ENCODE peak calls at places on chromosomes 4 and X, in ten cellular contexts. One of them, this sample, is unnamed.

GRCh38 chr4:104493071-104493831 is 1.4 kb downstream of the CXXC4 start:
- DNase-seq in tibial nerve: no peak
- DNase-seq in NB4: no peak
- DNase-seq in AG10803: no peak
- DNase-seq in IMR-90: no peak
- DNase-seq in kidney epithelial cell: no peak
- DNase-seq in HCT116: no peak
- DNase-seq in foreskin fibroblast: no peak
- DNase-seq in neural progenitor cell: peak
- DNase-seq in mucosa of descending colon: no peak
- DNase-seq in this sample: no peak

GRCh38 chr4:152316969-152317368 is 218.9 kb downstream of the FBXW7 start:
- DNase-seq in neural progenitor cell: no peak
- DNase-seq in AG10803: peak
- DNase-seq in foreskin fibroblast: peak
- DNase-seq in kidney epithelial cell: no peak
- DNase-seq in tibial nerve: no peak
- DNase-seq in mucosa of descending colon: no peak
- DNase-seq in IMR-90: peak
- DNase-seq in HCT116: no peak
- DNase-seq in NB4: no peak
- DNase-seq in this sample: no peak

GRCh38 chrX:57821703-57822375 is 88.4 kb downstream of the ZXDA start:
- DNase-seq in HCT116: peak
- DNase-seq in IMR-90: peak
- DNase-seq in tibial nerve: peak
- DNase-seq in AG10803: peak
- DNase-seq in mucosa of descending colon: no peak
- DNase-seq in neural progenitor cell: peak
- DNase-seq in NB4: peak
- DNase-seq in kidney epithelial cell: no peak
- DNase-seq in foreskin fibroblast: peak
- DNase-seq in this sample: peak

GRCh38 chrX:71537743-71538142 is 4.8 kb downstream of the OGT start:
- DNase-seq in neural progenitor cell: no peak
- DNase-seq in IMR-90: no peak
- DNase-seq in foreskin fibroblast: no peak
- DNase-seq in HCT116: no peak
- DNase-seq in AG10803: no peak
- DNase-seq in tibial nerve: no peak
- DNase-seq in mucosa of descending colon: no peak
- DNase-seq in kidney epithelial cell: no peak
- DNase-seq in NB4: no peak
- DNase-seq in this sample: no peak

GRCh38 chr4:155777971-155778710 is 19.3 kb downstream of the GUCY1B1 start:
- DNase-seq in foreskin fibroblast: no peak
- DNase-seq in kidney epithelial cell: no peak
- DNase-seq in AG10803: peak
- DNase-seq in mucosa of descending colon: no peak
- DNase-seq in IMR-90: peak
- DNase-seq in HCT116: no peak
- DNase-seq in neural progenitor cell: no peak
- DNase-seq in tibial nerve: no peak
- DNase-seq in NB4: no peak
- DNase-seq in this sample: no peak

GRCh38 chr4:119744580-119744979 is 116.0 kb upstream of the PDE5A start:
- DNase-seq in neural progenitor cell: no peak
- DNase-seq in NB4: no peak
- DNase-seq in foreskin fibroblast: no peak
- DNase-seq in mucosa of descending colon: no peak
- DNase-seq in IMR-90: no peak
- DNase-seq in AG10803: no peak
- DNase-seq in kidney epithelial cell: no peak
- DNase-seq in HCT116: no peak
- DNase-seq in tibial nerve: no peak
- DNase-seq in this sample: no peak

GRCh38 chr4:24240655-24241054 is 343.7 kb downstream of the DHX15 start:
- DNase-seq in foreskin fibroblast: no peak
- DNase-seq in tibial nerve: no peak
- DNase-seq in neural progenitor cell: no peak
- DNase-seq in AG10803: no peak
- DNase-seq in NB4: no peak
- DNase-seq in mucosa of descending colon: no peak
- DNase-seq in kidney epithelial cell: no peak
- DNase-seq in HCT116: no peak
- DNase-seq in IMR-90: no peak
- DNase-seq in this sample: no peak

GRCh38 chr4:101527186-101527585 is 179.9 kb upstream of the PPP3CA start:
- DNase-seq in mucosa of descending colon: no peak
- DNase-seq in NB4: peak
- DNase-seq in foreskin fibroblast: no peak
- DNase-seq in kidney epithelial cell: no peak
- DNase-seq in AG10803: no peak
- DNase-seq in neural progenitor cell: no peak
- DNase-seq in tibial nerve: no peak
- DNase-seq in HCT116: no peak
- DNase-seq in IMR-90: no peak
- DNase-seq in this sample: no peak

GRCh38 chr4:98653006-98653405 is 5.4 kb downstream of the TSPAN5 start:
- DNase-seq in HCT116: no peak
- DNase-seq in AG10803: peak
- DNase-seq in NB4: no peak
- DNase-seq in IMR-90: peak
- DNase-seq in foreskin fibroblast: peak
- DNase-seq in tibial nerve: no peak
- DNase-seq in kidney epithelial cell: no peak
- DNase-seq in mucosa of descending colon: no peak
- DNase-seq in neural progenitor cell: no peak
- DNase-seq in this sample: peak

GRCh38 chrX:154732421-154733071 is 18.3 kb downstream of the GAB3 start:
- DNase-seq in tibial nerve: no peak
- DNase-seq in HCT116: no peak
- DNase-seq in mucosa of descending colon: no peak
- DNase-seq in neural progenitor cell: no peak
- DNase-seq in AG10803: no peak
- DNase-seq in foreskin fibroblast: no peak
- DNase-seq in kidney epithelial cell: no peak
- DNase-seq in IMR-90: peak
- DNase-seq in NB4: peak
- DNase-seq in this sample: peak

GRCh38 chr4:180060159-180060889 is 2182.9 kb upstream of the TENM3 start:
- DNase-seq in HCT116: no peak
- DNase-seq in foreskin fibroblast: no peak
- DNase-seq in IMR-90: peak
- DNase-seq in tibial nerve: no peak
- DNase-seq in neural progenitor cell: peak
- DNase-seq in NB4: peak
- DNase-seq in kidney epithelial cell: no peak
- DNase-seq in AG10803: no peak
- DNase-seq in mucosa of descending colon: no peak
- DNase-seq in this sample: no peak

DNA sequence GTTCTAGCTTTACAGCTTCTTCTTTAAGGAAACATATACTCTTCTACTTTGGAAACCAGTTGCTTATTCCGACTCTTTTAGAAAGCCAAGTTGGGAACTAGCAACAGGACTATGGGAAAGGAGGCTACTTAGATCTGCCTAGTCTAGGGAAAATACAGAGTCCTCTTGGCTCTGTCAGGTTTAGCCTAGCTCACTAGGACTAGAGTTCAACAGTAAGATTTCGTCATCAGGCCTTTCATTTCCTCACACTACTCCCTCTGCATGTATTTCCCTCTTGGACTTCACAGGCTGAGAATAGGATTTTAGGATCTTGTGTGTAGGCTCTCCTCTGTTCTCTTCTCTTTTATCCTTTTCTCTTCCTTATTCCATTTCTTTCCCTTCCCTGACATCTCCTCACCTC is 409.8 kb downstream of the AR start:
- DNase-seq in tibial nerve: no peak
- DNase-seq in neural progenitor cell: no peak
- DNase-seq in IMR-90: no peak
- DNase-seq in mucosa of descending colon: no peak
- DNase-seq in NB4: no peak
- DNase-seq in kidney epithelial cell: no peak
- DNase-seq in foreskin fibroblast: no peak
- DNase-seq in HCT116: no peak
- DNase-seq in AG10803: no peak
- DNase-seq in this sample: no peak
- TF ChIP-seq CTCF in tibial nerve: no peak
- TF ChIP-seq CTCF in neural progenitor cell: no peak
- TF ChIP-seq CTCF in IMR-90: no peak
- TF ChIP-seq CTCF in mucosa of descending colon: no peak
- TF ChIP-seq CTCF in NB4: no peak
- TF ChIP-seq CTCF in kidney epithelial cell: no peak
- TF ChIP-seq CTCF in foreskin fibroblast: no peak
- TF ChIP-seq CTCF in HCT116: no peak
- TF ChIP-seq CTCF in AG10803: no peak
- TF ChIP-seq CTCF in this sample: no peak

GRCh38 chr4:154490589-154491340 is 834 bp downstream of the DCHS2 start:
- DNase-seq in AG10803: no peak
- DNase-seq in kidney epithelial cell: no peak
- DNase-seq in mucosa of descending colon: peak
- DNase-seq in HCT116: no peak
- DNase-seq in IMR-90: no peak
- DNase-seq in foreskin fibroblast: no peak
- DNase-seq in NB4: no peak
- DNase-seq in neural progenitor cell: peak
- DNase-seq in tibial nerve: no peak
- DNase-seq in this sample: no peak

GRCh38 chr4:154491341-154491679 is 289 bp downstream of the DCHS2 start:
- DNase-seq in AG10803: peak
- DNase-seq in HCT116: no peak
- DNase-seq in neural progenitor cell: peak
- DNase-seq in NB4: no peak
- DNase-seq in mucosa of descending colon: no peak
- DNase-seq in tibial nerve: no peak
- DNase-seq in IMR-90: peak
- DNase-seq in foreskin fibroblast: peak
- DNase-seq in kidney epithelial cell: no peak
- DNase-seq in this sample: no peak

GRCh38 chr4:154491731-154492249 is at the start of gene DCHS2:
- DNase-seq in HCT116: no peak
- DNase-seq in neural progenitor cell: peak
- DNase-seq in kidney epithelial cell: no peak
- DNase-seq in NB4: no peak
- DNase-seq in IMR-90: no peak
- DNase-seq in foreskin fibroblast: no peak
- DNase-seq in tibial nerve: no peak
- DNase-seq in AG10803: no peak
- DNase-seq in mucosa of descending colon: peak
- DNase-seq in this sample: no peak

GRCh38 chr4:154490261-154490588 is 1.4 kb downstream of the DCHS2 start:
- DNase-seq in kidney epithelial cell: no peak
- DNase-seq in mucosa of descending colon: no peak
- DNase-seq in tibial nerve: no peak
- DNase-seq in foreskin fibroblast: no peak
- DNase-seq in AG10803: no peak
- DNase-seq in HCT116: no peak
- DNase-seq in IMR-90: no peak
- DNase-seq in neural progenitor cell: peak
- DNase-seq in NB4: no peak
- DNase-seq in this sample: no peak

DNA sequence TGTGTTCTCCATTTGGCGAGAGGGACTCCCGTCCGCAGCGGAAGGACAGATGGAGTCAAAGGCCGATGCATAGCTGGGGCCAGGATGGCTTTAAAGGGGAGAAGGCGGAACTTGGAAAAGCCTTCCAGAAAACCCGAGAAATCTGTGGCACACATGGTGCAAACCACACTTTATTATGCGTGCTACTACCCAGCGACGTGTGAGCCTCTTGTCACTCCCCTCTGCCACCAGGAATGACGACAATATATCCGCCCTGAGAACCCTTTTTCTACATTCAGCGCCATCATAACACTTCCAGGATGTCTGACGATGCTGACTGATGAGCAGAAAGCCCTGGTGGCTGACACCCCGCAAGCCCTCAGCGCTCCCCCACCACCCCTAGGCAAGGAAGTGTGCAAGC is 689 bp upstream of the DCHS2 start:
- DNase-seq in NB4: no peak
- DNase-seq in HCT116: no peak
- DNase-seq in tibial nerve: no peak
- DNase-seq in mucosa of descending colon: no peak
- DNase-seq in neural progenitor cell: peak
- DNase-seq in kidney epithelial cell: no peak
- DNase-seq in IMR-90: no peak
- DNase-seq in foreskin fibroblast: no peak
- DNase-seq in AG10803: no peak
- DNase-seq in this sample: no peak
- H3K4me3 ChIP-seq in NB4: no peak
- H3K4me3 ChIP-seq in HCT116: no peak
- H3K4me3 ChIP-seq in tibial nerve: peak
- H3K4me3 ChIP-seq in mucosa of descending colon: no peak
- H3K4me3 ChIP-seq in neural progenitor cell: peak
- H3K4me3 ChIP-seq in kidney epithelial cell: no peak
- H3K4me3 ChIP-seq in IMR-90: no peak
- H3K4me3 ChIP-seq in foreskin fibroblast: peak
- H3K4me3 ChIP-seq in AG10803: no peak
- H3K4me3 ChIP-seq in this sample: peak

DNA sequence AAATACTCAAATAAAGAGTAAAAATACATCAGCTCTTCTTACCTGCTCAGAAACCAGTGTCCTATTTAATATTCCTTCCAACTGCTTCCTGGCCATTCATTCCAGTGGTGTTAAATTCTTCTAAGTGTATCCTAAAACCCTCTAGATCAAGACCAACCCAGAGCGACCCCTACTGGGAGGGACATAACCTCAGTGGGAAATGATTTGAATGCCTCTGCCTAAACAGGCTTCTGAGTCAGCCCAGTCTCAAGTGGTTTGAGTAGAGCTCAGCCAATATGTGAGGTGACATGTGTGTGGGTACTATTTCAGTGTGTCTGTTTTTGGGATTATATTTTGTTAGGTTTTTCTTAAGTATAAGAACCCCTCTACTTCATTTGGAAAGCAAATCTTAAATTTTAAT is 133.6 kb upstream of the ARHGEF9 start:
- DNase-seq in IMR-90: no peak
- DNase-seq in foreskin fibroblast: peak
- DNase-seq in neural progenitor cell: peak
- DNase-seq in AG10803: peak
- DNase-seq in HCT116: peak
- DNase-seq in NB4: peak
- DNase-seq in tibial nerve: no peak
- DNase-seq in kidney epithelial cell: no peak
- DNase-seq in mucosa of descending colon: no peak
- DNase-seq in this sample: peak
- TF ChIP-seq CTCF in IMR-90: peak
- TF ChIP-seq CTCF in foreskin fibroblast: no peak
- TF ChIP-seq CTCF in neural progenitor cell: peak
- TF ChIP-seq CTCF in AG10803: peak
- TF ChIP-seq CTCF in HCT116: peak
- TF ChIP-seq CTCF in NB4: peak
- TF ChIP-seq CTCF in tibial nerve: no peak
- TF ChIP-seq CTCF in kidney epithelial cell: no peak
- TF ChIP-seq CTCF in mucosa of descending colon: no peak
- TF ChIP-seq CTCF in this sample: peak

DNA sequence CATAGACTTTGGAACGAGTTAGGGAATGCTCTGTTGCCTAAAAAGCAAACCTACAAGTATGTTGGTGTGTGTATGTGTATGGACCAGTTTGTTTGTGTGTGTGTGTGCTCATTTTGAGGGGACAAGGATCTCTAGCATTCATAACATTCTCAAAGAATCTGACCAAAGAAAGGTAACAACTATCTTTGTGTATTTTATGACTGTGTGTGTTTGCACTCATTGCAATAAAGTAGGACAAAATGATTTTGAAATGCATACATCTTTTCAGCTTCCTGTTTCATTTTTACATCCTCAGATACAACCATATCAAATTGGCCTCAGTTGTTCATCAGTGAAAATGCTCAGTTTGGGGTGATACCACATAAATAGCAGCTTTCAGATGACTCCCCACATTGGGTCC is 8.3 kb upstream of the XK start:
- DNase-seq in kidney epithelial cell: no peak
- DNase-seq in neural progenitor cell: no peak
- DNase-seq in IMR-90: no peak
- DNase-seq in foreskin fibroblast: no peak
- DNase-seq in tibial nerve: no peak
- DNase-seq in AG10803: no peak
- DNase-seq in NB4: no peak
- DNase-seq in HCT116: no peak
- DNase-seq in mucosa of descending colon: no peak
- DNase-seq in this sample: no peak
- H3K4me3 ChIP-seq in kidney epithelial cell: no peak
- H3K4me3 ChIP-seq in neural progenitor cell: no peak
- H3K4me3 ChIP-seq in IMR-90: no peak
- H3K4me3 ChIP-seq in foreskin fibroblast: no peak
- H3K4me3 ChIP-seq in tibial nerve: no peak
- H3K4me3 ChIP-seq in AG10803: no peak
- H3K4me3 ChIP-seq in NB4: no peak
- H3K4me3 ChIP-seq in HCT116: no peak
- H3K4me3 ChIP-seq in mucosa of descending colon: no peak
- H3K4me3 ChIP-seq in this sample: no peak